ENCODE peak calls at places on chromosomes 6 and 20, in ten cellular contexts. One of them, this sample, is unnamed.

GRCh38 chr20:53454675-53455276 is 138.9 kb downstream of the ZNF217 start:
- DNase-seq in cardiac muscle cell: no peak
- DNase-seq in psoas muscle: no peak
- DNase-seq in foreskin fibroblast: no peak
- DNase-seq in pancreas: no peak
- DNase-seq in fibroblast of the aortic adventitia: no peak
- DNase-seq in CD4-positive, alpha-beta T cell: no peak
- DNase-seq in AG09309: no peak
- DNase-seq in astrocyte of the spinal cord: no peak
- DNase-seq in left ventricle myocardium inferior: no peak
- DNase-seq in this sample: no peak

GRCh38 chr20:19735446-19735845 is 22.6 kb upstream of the RIN2 start:
- DNase-seq in cardiac muscle cell: no peak
- DNase-seq in psoas muscle: peak
- DNase-seq in foreskin fibroblast: peak
- DNase-seq in pancreas: peak
- DNase-seq in fibroblast of the aortic adventitia: peak
- DNase-seq in CD4-positive, alpha-beta T cell: no peak
- DNase-seq in AG09309: peak
- DNase-seq in astrocyte of the spinal cord: peak
- DNase-seq in left ventricle myocardium inferior: peak
- DNase-seq in this sample: peak

GRCh38 chr6:90194371-90194841 is 102.2 kb downstream of the BACH2 start:
- DNase-seq in cardiac muscle cell: no peak
- DNase-seq in psoas muscle: no peak
- DNase-seq in foreskin fibroblast: peak
- DNase-seq in pancreas: no peak
- DNase-seq in fibroblast of the aortic adventitia: peak
- DNase-seq in CD4-positive, alpha-beta T cell: no peak
- DNase-seq in AG09309: peak
- DNase-seq in astrocyte of the spinal cord: peak
- DNase-seq in left ventricle myocardium inferior: no peak
- DNase-seq in this sample: peak

GRCh38 chr6:46584586-46584985 is 68.0 kb downstream of the CYP39A1 start:
- DNase-seq in cardiac muscle cell: no peak
- DNase-seq in psoas muscle: no peak
- DNase-seq in foreskin fibroblast: peak
- DNase-seq in pancreas: no peak
- DNase-seq in fibroblast of the aortic adventitia: no peak
- DNase-seq in CD4-positive, alpha-beta T cell: no peak
- DNase-seq in AG09309: no peak
- DNase-seq in astrocyte of the spinal cord: peak
- DNase-seq in left ventricle myocardium inferior: no peak
- DNase-seq in this sample: no peak

GRCh38 chr6:139402935-139403386 is 28.5 kb upstream of the CITED2 start:
- DNase-seq in cardiac muscle cell: peak
- DNase-seq in psoas muscle: no peak
- DNase-seq in foreskin fibroblast: peak
- DNase-seq in pancreas: no peak
- DNase-seq in fibroblast of the aortic adventitia: peak
- DNase-seq in CD4-positive, alpha-beta T cell: no peak
- DNase-seq in AG09309: peak
- DNase-seq in astrocyte of the spinal cord: peak
- DNase-seq in left ventricle myocardium inferior: no peak
- DNase-seq in this sample: peak

GRCh38 chr6:43926644-43927524 is 156.9 kb downstream of the VEGFA start:
- DNase-seq in cardiac muscle cell: peak
- DNase-seq in psoas muscle: no peak
- DNase-seq in foreskin fibroblast: peak
- DNase-seq in pancreas: peak
- DNase-seq in fibroblast of the aortic adventitia: peak
- DNase-seq in CD4-positive, alpha-beta T cell: no peak
- DNase-seq in AG09309: peak
- DNase-seq in astrocyte of the spinal cord: peak
- DNase-seq in left ventricle myocardium inferior: peak
- DNase-seq in this sample: peak

GRCh38 chr6:3403244-3404154 is 53.4 kb downstream of the SLC22A23 start:
- DNase-seq in cardiac muscle cell: peak
- DNase-seq in psoas muscle: no peak
- DNase-seq in foreskin fibroblast: no peak
- DNase-seq in pancreas: peak
- DNase-seq in fibroblast of the aortic adventitia: no peak
- DNase-seq in CD4-positive, alpha-beta T cell: no peak
- DNase-seq in AG09309: no peak
- DNase-seq in astrocyte of the spinal cord: no peak
- DNase-seq in left ventricle myocardium inferior: no peak
- DNase-seq in this sample: no peak

GRCh38 chr6:28710466-28711191 is 184.9 kb downstream of the GPX5 start:
- DNase-seq in cardiac muscle cell: no peak
- DNase-seq in psoas muscle: no peak
- DNase-seq in foreskin fibroblast: no peak
- DNase-seq in pancreas: no peak
- DNase-seq in fibroblast of the aortic adventitia: peak
- DNase-seq in CD4-positive, alpha-beta T cell: no peak
- DNase-seq in AG09309: no peak
- DNase-seq in astrocyte of the spinal cord: peak
- DNase-seq in left ventricle myocardium inferior: no peak
- DNase-seq in this sample: no peak

GRCh38 chr6:39348740-39349139 is 26.2 kb upstream of the KCNK16 start:
- DNase-seq in cardiac muscle cell: no peak
- DNase-seq in psoas muscle: no peak
- DNase-seq in foreskin fibroblast: no peak
- DNase-seq in pancreas: no peak
- DNase-seq in fibroblast of the aortic adventitia: no peak
- DNase-seq in CD4-positive, alpha-beta T cell: no peak
- DNase-seq in AG09309: no peak
- DNase-seq in astrocyte of the spinal cord: no peak
- DNase-seq in left ventricle myocardium inferior: no peak
- DNase-seq in this sample: no peak

GRCh38 chr6:39350723-39351505 is 28.4 kb upstream of the KCNK16 start:
- DNase-seq in cardiac muscle cell: no peak
- DNase-seq in psoas muscle: no peak
- DNase-seq in foreskin fibroblast: no peak
- DNase-seq in pancreas: no peak
- DNase-seq in fibroblast of the aortic adventitia: no peak
- DNase-seq in CD4-positive, alpha-beta T cell: no peak
- DNase-seq in AG09309: no peak
- DNase-seq in astrocyte of the spinal cord: no peak
- DNase-seq in left ventricle myocardium inferior: no peak
- DNase-seq in this sample: no peak

GRCh38 chr6:39357998-39358686 is 35.6 kb upstream of the KCNK16 start:
- DNase-seq in cardiac muscle cell: peak
- DNase-seq in psoas muscle: no peak
- DNase-seq in foreskin fibroblast: peak
- DNase-seq in pancreas: peak
- DNase-seq in fibroblast of the aortic adventitia: peak
- DNase-seq in CD4-positive, alpha-beta T cell: no peak
- DNase-seq in AG09309: no peak
- DNase-seq in astrocyte of the spinal cord: peak
- DNase-seq in left ventricle myocardium inferior: no peak
- DNase-seq in this sample: peak

GRCh38 chr6:39347906-39348585 is 25.5 kb upstream of the KCNK16 start:
- DNase-seq in cardiac muscle cell: peak
- DNase-seq in psoas muscle: peak
- DNase-seq in foreskin fibroblast: peak
- DNase-seq in pancreas: peak
- DNase-seq in fibroblast of the aortic adventitia: peak
- DNase-seq in CD4-positive, alpha-beta T cell: peak
- DNase-seq in AG09309: no peak
- DNase-seq in astrocyte of the spinal cord: peak
- DNase-seq in left ventricle myocardium inferior: peak
- DNase-seq in this sample: peak

GRCh38 chr6:39353698-39354315 is 31.3 kb upstream of the KCNK16 start:
- DNase-seq in cardiac muscle cell: no peak
- DNase-seq in psoas muscle: no peak
- DNase-seq in foreskin fibroblast: no peak
- DNase-seq in pancreas: no peak
- DNase-seq in fibroblast of the aortic adventitia: no peak
- DNase-seq in CD4-positive, alpha-beta T cell: no peak
- DNase-seq in AG09309: no peak
- DNase-seq in astrocyte of the spinal cord: no peak
- DNase-seq in left ventricle myocardium inferior: no peak
- DNase-seq in this sample: no peak
- TF ChIP-seq CTCF in cardiac muscle cell: no peak
- TF ChIP-seq CTCF in psoas muscle: no peak
- TF ChIP-seq CTCF in foreskin fibroblast: no peak
- TF ChIP-seq CTCF in pancreas: no peak
- TF ChIP-seq CTCF in fibroblast of the aortic adventitia: no peak
- TF ChIP-seq CTCF in CD4-positive, alpha-beta T cell: no peak
- TF ChIP-seq CTCF in AG09309: no peak
- TF ChIP-seq CTCF in astrocyte of the spinal cord: no peak
- TF ChIP-seq CTCF in left ventricle myocardium inferior: no peak
- TF ChIP-seq CTCF in this sample: no peak

GRCh38 chr6:35727935-35728662 is 8.7 kb upstream of the ARMC12 start:
- DNase-seq in cardiac muscle cell: peak
- DNase-seq in psoas muscle: peak
- DNase-seq in foreskin fibroblast: peak
- DNase-seq in pancreas: peak
- DNase-seq in fibroblast of the aortic adventitia: peak
- DNase-seq in CD4-positive, alpha-beta T cell: peak
- DNase-seq in AG09309: peak
- DNase-seq in astrocyte of the spinal cord: peak
- DNase-seq in left ventricle myocardium inferior: peak
- DNase-seq in this sample: peak
- TF ChIP-seq CTCF in cardiac muscle cell: peak
- TF ChIP-seq CTCF in psoas muscle: no peak
- TF ChIP-seq CTCF in foreskin fibroblast: no peak
- TF ChIP-seq CTCF in pancreas: no peak
- TF ChIP-seq CTCF in fibroblast of the aortic adventitia: no peak
- TF ChIP-seq CTCF in CD4-positive, alpha-beta T cell: no peak
- TF ChIP-seq CTCF in AG09309: no peak
- TF ChIP-seq CTCF in astrocyte of the spinal cord: no peak
- TF ChIP-seq CTCF in left ventricle myocardium inferior: no peak
- TF ChIP-seq CTCF in this sample: no peak

DNA sequence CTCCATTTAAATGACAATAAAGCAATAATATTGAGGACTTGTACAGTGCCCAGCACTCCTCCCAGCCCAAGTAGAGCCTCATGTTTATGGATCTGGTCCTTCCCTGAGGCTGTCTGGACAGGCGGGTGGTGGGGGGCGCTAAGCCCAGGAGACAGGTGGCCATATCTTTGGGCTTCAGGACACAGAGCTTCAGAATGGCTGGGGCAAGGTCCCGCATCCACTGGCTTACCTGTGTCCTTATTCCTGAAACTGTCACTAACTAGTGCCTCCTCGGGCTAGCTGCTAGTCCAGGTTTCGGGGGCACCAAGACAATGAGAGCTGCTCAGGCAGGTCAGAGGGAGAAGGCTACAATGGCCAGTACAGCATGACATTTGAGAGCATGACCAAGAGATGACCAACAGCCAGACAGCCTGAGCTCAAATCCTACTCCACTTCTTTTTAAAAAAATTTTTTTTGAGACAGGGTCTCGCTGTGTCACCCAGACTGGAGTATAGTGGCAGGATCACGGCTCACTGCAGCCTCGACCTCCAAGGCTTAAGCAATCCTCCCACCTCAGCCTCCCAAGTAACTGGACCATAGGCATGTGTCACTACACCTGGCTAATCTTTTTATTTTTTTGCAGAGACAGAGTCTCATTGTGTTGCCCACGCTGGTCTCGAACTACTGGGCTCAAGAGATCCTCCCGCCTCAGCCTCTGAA is 43.1 kb downstream of the NOL4L start:
- DNase-seq in cardiac muscle cell: no peak
- DNase-seq in psoas muscle: no peak
- DNase-seq in foreskin fibroblast: no peak
- DNase-seq in pancreas: no peak
- DNase-seq in fibroblast of the aortic adventitia: no peak
- DNase-seq in CD4-positive, alpha-beta T cell: no peak
- DNase-seq in AG09309: no peak
- DNase-seq in astrocyte of the spinal cord: no peak
- DNase-seq in left ventricle myocardium inferior: no peak
- DNase-seq in this sample: no peak
- TF ChIP-seq CTCF in cardiac muscle cell: no peak
- TF ChIP-seq CTCF in psoas muscle: no peak
- TF ChIP-seq CTCF in foreskin fibroblast: no peak
- TF ChIP-seq CTCF in pancreas: no peak
- TF ChIP-seq CTCF in fibroblast of the aortic adventitia: no peak
- TF ChIP-seq CTCF in CD4-positive, alpha-beta T cell: no peak
- TF ChIP-seq CTCF in AG09309: no peak
- TF ChIP-seq CTCF in astrocyte of the spinal cord: no peak
- TF ChIP-seq CTCF in left ventricle myocardium inferior: no peak
- TF ChIP-seq CTCF in this sample: no peak

DNA sequence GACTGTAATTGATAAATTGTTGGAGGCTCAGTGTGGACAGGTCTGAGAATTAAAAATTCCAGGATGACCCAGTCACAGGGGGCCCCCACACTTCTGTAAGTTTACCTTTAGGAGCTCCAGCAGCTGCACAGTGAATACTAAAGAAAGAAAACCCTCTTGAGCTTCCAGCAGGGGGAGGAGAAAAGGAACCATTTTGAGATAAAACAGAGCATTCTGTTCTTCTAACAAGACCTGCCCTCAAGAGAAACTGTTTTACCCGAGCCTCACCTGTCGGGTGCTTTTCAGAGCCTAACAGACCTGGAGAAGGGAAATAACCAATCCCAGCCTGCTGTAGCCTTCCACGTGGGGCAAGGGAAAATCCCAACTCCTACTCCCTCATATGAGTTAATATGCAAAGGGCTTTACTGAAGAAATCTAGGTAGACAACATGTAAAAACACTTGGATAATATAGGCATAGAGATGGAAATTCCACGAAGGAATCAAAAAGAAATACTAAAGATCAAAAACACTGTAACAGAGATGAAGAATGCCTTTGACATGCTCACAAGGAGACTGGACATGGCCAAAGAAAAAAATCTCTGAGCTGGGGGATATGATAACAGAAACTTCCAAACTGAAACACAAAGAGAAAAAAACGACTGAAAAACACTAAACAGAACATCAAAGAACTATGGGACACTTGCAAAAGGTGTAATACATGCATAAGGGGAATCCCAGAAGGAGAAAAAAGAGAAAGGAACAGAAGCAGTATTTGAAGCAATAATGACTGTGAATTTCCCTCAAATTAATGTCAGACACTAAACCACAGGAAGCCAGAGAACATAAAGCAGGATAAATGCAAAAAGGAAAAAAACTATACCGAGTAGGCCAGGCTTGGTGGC is 117.6 kb upstream of the ARID1B start:
- DNase-seq in cardiac muscle cell: no peak
- DNase-seq in psoas muscle: no peak
- DNase-seq in foreskin fibroblast: no peak
- DNase-seq in pancreas: no peak
- DNase-seq in fibroblast of the aortic adventitia: no peak
- DNase-seq in CD4-positive, alpha-beta T cell: no peak
- DNase-seq in AG09309: no peak
- DNase-seq in astrocyte of the spinal cord: no peak
- DNase-seq in left ventricle myocardium inferior: no peak
- DNase-seq in this sample: no peak
- TF ChIP-seq CTCF in cardiac muscle cell: peak
- TF ChIP-seq CTCF in psoas muscle: no peak
- TF ChIP-seq CTCF in foreskin fibroblast: no peak
- TF ChIP-seq CTCF in pancreas: no peak
- TF ChIP-seq CTCF in fibroblast of the aortic adventitia: no peak
- TF ChIP-seq CTCF in CD4-positive, alpha-beta T cell: no peak
- TF ChIP-seq CTCF in AG09309: no peak
- TF ChIP-seq CTCF in astrocyte of the spinal cord: no peak
- TF ChIP-seq CTCF in left ventricle myocardium inferior: no peak
- TF ChIP-seq CTCF in this sample: no peak

GRCh38 chr6:120378582-120379220 is 955.6 kb downstream of the TBC1D32 start:
- DNase-seq in cardiac muscle cell: peak
- DNase-seq in psoas muscle: no peak
- DNase-seq in foreskin fibroblast: peak
- DNase-seq in pancreas: no peak
- DNase-seq in fibroblast of the aortic adventitia: peak
- DNase-seq in CD4-positive, alpha-beta T cell: no peak
- DNase-seq in AG09309: no peak
- DNase-seq in astrocyte of the spinal cord: peak
- DNase-seq in left ventricle myocardium inferior: no peak
- DNase-seq in this sample: peak
- TF ChIP-seq CTCF in cardiac muscle cell: peak
- TF ChIP-seq CTCF in psoas muscle: no peak
- TF ChIP-seq CTCF in foreskin fibroblast: peak
- TF ChIP-seq CTCF in pancreas: peak
- TF ChIP-seq CTCF in fibroblast of the aortic adventitia: peak
- TF ChIP-seq CTCF in CD4-positive, alpha-beta T cell: peak
- TF ChIP-seq CTCF in AG09309: no peak
- TF ChIP-seq CTCF in astrocyte of the spinal cord: peak
- TF ChIP-seq CTCF in left ventricle myocardium inferior: peak
- TF ChIP-seq CTCF in this sample: peak